ENCODE peak calls at places on chromosome 12, in nine cellular contexts. A is H4; W is MCF 10A; V is endothelial cell; D is AG09319; B is ureter; G is progenitor cell of endocrine pancreas; T is HuH-7.5; R is activated CD4-positive, alpha-beta T cell treated with anti-CD3 and anti-CD28 coated beads for 48 hours. N is an unnamed sample.

GRCh38 chr12:131944601-131945251 is 5.0 kb upstream of the EP400 start:
- DNase-seq in A (no peak), W (no peak), V (no peak), D (no peak), B (no peak), G (no peak), T (no peak), R (no peak), N (peak; percentile 80)

GRCh38 chr12:56661560-56661959 is 15.8 kb upstream of the ATP5F1B start:
- DNase-seq in A (no peak), W (no peak), V (no peak), D (no peak), B (no peak), G (no peak), T (no peak), R (no peak), N (peak; percentile 2)

GRCh38 chr12:27975222-27976136 is 2.9 kb upstream of the PTHLH start:
- DNase-seq in A (no peak), W (no peak), V (peak; percentile 68), D (no peak), B (no peak), G (peak; percentile 65), T (peak; percentile 52), R (peak; percentile 34), N (no peak)

GRCh38 chr12:102521662-102522277 is 41.4 kb upstream of the IGF1 start:
- DNase-seq in A (no peak), W (no peak), V (no peak), D (no peak), B (no peak), G (no peak), T (no peak), R (no peak), N (no peak)

GRCh38 chr12:71426030-71426570 is 13.5 kb upstream of the LGR5 start:
- DNase-seq in A (no peak), W (no peak), V (no peak), D (no peak), B (no peak), G (no peak), T (no peak), R (no peak), N (no peak)

GRCh38 chr12:111446044-111446581 is 40.4 kb downstream of the SH2B3 start:
- DNase-seq in A (peak; percentile 33), W (peak; percentile 43), V (peak; percentile 78), D (no peak), B (peak; percentile 46), G (no peak), T (no peak), R (no peak), N (no peak)

GRCh38 chr12:68559246-68559645 is 51.5 kb upstream of the RAP1B start:
- DNase-seq in A (no peak), W (peak; percentile 78), V (no peak), D (no peak), B (no peak), G (no peak), T (no peak), R (no peak), N (no peak)

GRCh38 chr12:106179086-106179485 is 40.3 kb upstream of the NUAK1 start:
- DNase-seq in A (no peak), W (no peak), V (no peak), D (no peak), B (peak; percentile 46), G (no peak), T (no peak), R (no peak), N (no peak)

GRCh38 chr12:25434493-25434892 is 118.6 kb downstream of the LMNTD1 start:
- DNase-seq in A (peak; percentile 13), W (no peak), V (no peak), D (no peak), B (no peak), G (no peak), T (no peak), R (no peak), N (no peak)

N was measured in upper lobe of left lung.